ENCODE peak calls at places on chromosome 22, in eight cellular contexts. Z is left ventricle myocardium inferior, E is colonic mucosa, F is spleen, H is adrenal gland, A is Panc1, Y is heart right ventricle, W is WERI-Rb-1. S is an unnamed sample.

GRCh38 chr22:50581950-50582561 is 593 bp downstream of the CHKB start:
- DNase-seq in A (no peak), Y (no peak), F (no peak), H (peak; percentile 71), E (no peak), Z (no peak), W (no peak), S (no peak)

GRCh38 chr22:20422965-20423635 is 14.5 kb downstream of the SCARF2 start:
- DNase-seq in H (peak; percentile 77), F (peak; percentile 70), Z (peak; percentile 80), A (no peak), Y (peak; percentile 72), E (peak; percentile 18), W (no peak), S (no peak)

GRCh38 chr22:19844423-19845368 is 10.0 kb downstream of the GNB1L start:
- DNase-seq in Z (peak; percentile 54), A (no peak), W (no peak), F (peak; percentile 93), Y (peak; percentile 29), H (peak; percentile 76), E (peak; percentile 22), S (peak; percentile 59)

GRCh38 chr22:20807315-20807752 is 33.4 kb downstream of the SERPIND1 start:
- DNase-seq in A (peak; percentile 38), F (no peak), Y (no peak), H (peak; percentile 44), Z (no peak), W (no peak), E (no peak), S (no peak)

GRCh38 chr22:45527456-45527855 is 24.8 kb downstream of the FBLN1 start:
- DNase-seq in Y (no peak), Z (no peak), A (no peak), E (no peak), H (no peak), W (no peak), F (no peak), S (no peak)

GRCh38 chr22:40898850-40899357 is 37.0 kb upstream of the DNAJB7 start:
- DNase-seq in A (no peak), Y (no peak), H (peak; percentile 29), E (no peak), F (no peak), Z (no peak), W (no peak), S (no peak)

GRCh38 chr22:19483481-19484244 is 3.9 kb downstream of the CDC45 start:
- DNase-seq in A (no peak), W (no peak), Y (no peak), H (peak; percentile 47), Z (no peak), F (no peak), E (no peak), S (no peak)

GRCh38 chr22:35023692-35024363 is 42.1 kb upstream of the ISX start:
- DNase-seq in H (peak; percentile 72), W (peak; percentile 85), Y (peak; percentile 45), A (peak; percentile 13), Z (peak; percentile 57), F (peak; percentile 87), E (peak; percentile 87), S (peak; percentile 60)

GRCh38 chr22:20951151-20951931 is 15.7 kb upstream of the AIFM3 start:
- DNase-seq in Y (no peak), Z (no peak), E (peak; percentile 36), W (no peak), H (no peak), F (no peak), A (no peak), S (no peak)

GRCh38 chr22:33443688-33444087 is 385.5 kb upstream of the SYN3 start:
- DNase-seq in Y (no peak), W (no peak), H (no peak), Z (no peak), E (no peak), F (no peak), A (no peak), S (no peak)

GRCh38 chr22:44724859-44725258 is 22.9 kb downstream of the PRR5 start:
- DNase-seq in A (no peak), E (no peak), F (no peak), H (no peak), W (no peak), Z (no peak), Y (no peak), S (no peak)

DNA sequence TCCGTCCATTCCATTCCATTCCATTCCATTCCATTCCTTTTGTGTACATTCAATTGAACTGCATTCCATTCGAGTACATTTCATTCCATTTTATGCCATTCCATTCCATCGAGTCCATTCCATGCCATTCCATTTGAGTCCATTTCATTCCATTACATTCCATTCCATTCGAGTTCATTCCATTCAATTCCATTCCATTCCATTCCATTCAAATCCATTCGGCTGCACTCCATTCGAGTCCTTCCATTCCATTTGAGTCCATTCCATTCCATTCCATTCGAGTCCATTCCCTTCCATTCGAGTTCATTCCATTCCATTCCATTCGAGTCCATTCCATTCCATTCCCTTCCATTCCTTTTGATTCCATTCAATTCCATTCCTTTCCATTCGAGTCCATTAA is 4800.6 kb upstream of the OR11H1 start:
- DNase-seq in W (no peak), H (no peak), Z (no peak), E (no peak), Y (no peak), A (no peak), F (no peak), S (no peak)
- H3K9me3 ChIP-seq in W (peaks cover 6% of the 10 kb centered on the region), H (no peaks in the 10 kb centered on the region), Z (peaks cover 64% of the 10 kb centered on the region), E (peaks cover 6% of the 10 kb centered on the region), Y (peaks cover 16% of the 10 kb centered on the region), A (no peaks in the 10 kb centered on the region), F (peaks cover 37% of the 10 kb centered on the region), S (peaks cover 15% of the 10 kb centered on the region)

DNA sequence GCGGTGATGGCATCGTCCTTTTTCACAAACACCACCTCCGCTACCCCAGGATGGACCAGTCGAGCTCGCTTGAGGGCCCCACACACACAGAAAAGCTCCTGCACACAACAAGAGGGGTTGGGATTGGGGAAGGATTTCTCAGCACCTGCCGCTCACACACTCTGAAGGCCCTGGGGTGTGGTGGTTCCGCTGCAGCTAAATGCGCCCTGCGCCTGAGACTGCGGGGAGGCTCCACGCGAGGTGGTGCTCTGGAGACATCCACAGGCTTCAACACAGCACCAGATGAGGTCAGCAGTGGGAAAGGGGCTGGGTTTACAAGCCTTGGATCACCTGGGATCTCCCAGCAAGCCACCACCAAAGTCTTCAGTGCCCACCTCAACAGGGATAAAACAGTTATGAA is 22.7 kb downstream of the POLDIP3 start:
- DNase-seq in W (no peak), Z (no peak), F (no peak), Y (no peak), A (no peak), H (no peak), E (no peak), S (no peak)
- H3K36me3 ChIP-seq in W (peaks cover 86% of the 10 kb centered on the region), Z (peaks cover 93% of the 10 kb centered on the region), F (peaks cover 99% of the 10 kb centered on the region), Y (peaks cover 65% of the 10 kb centered on the region), A (peaks cover 3% of the 10 kb centered on the region), H (peaks cover 96% of the 10 kb centered on the region), E (peaks cover 21% of the 10 kb centered on the region), S (peaks cover 35% of the 10 kb centered on the region)

GRCh38 chr22:49091451-49091850 is 736.2 kb downstream of the BRD1 start:
- DNase-seq in H (no peak), F (peak; percentile 45), A (no peak), Z (no peak), W (no peak), E (no peak), Y (no peak), S (no peak)
- H3K9me3 ChIP-seq in H (no peaks in the 10 kb centered on the region), F (no peaks in the 10 kb centered on the region), A (no peaks in the 10 kb centered on the region), Z (no peaks in the 10 kb centered on the region), W (no peaks in the 10 kb centered on the region), E (no peaks in the 10 kb centered on the region), Y (no peaks in the 10 kb centered on the region), S (no peaks in the 10 kb centered on the region)

GRCh38 chr22:29801796-29802195 is 34.6 kb downstream of the UQCR10 start:
- DNase-seq in E (no peak), Y (no peak), A (no peak), F (no peak), Z (no peak), H (no peak), W (peak; percentile 19), S (no peak)
- H3K36me3 ChIP-seq in E (peaks cover 24% of the 10 kb centered on the region), Y (peaks cover 45% of the 10 kb centered on the region), A (peaks cover 7% of the 10 kb centered on the region), F (peaks cover 89% of the 10 kb centered on the region), Z (peaks cover 79% of the 10 kb centered on the region), H (peaks cover 67% of the 10 kb centered on the region), W (peaks cover 76% of the 10 kb centered on the region), S (peaks cover 52% of the 10 kb centered on the region)

DNA sequence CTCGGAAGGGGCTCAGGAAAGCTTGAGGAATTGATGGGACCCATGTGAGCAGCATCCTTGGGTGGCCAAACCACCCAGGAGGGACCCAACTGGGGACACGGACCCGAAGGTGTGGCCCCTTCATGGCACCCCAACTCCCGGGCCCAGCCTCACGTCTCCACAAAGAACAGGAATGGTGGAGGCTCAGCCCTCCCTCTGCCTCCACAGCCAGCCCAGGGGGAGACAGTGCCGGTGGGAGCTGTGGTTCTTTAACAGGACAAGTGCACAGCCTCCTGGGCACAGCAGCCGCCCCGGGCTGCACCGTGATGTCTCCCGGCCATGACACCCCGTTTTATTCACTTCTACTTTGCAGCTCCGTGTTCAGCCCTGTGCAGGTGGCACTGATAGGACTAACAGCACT is 587.2 kb downstream of the BRD1 start:
- DNase-seq in W (no peak), E (no peak), A (no peak), H (no peak), Z (no peak), Y (no peak), F (peak; percentile 70), S (no peak)
- H3K9me3 ChIP-seq in W (peaks cover 5% of the 10 kb centered on the region), E (no peaks in the 10 kb centered on the region), A (no peaks in the 10 kb centered on the region), H (no peaks in the 10 kb centered on the region), Z (no peaks in the 10 kb centered on the region), Y (no peaks in the 10 kb centered on the region), F (no peaks in the 10 kb centered on the region), S (no peaks in the 10 kb centered on the region)

GRCh38 chr22:23279781-23280180 is 99.5 kb downstream of the BCR start:
- DNase-seq in W (no peak), F (no peak), Z (no peak), A (no peak), E (no peak), Y (no peak), H (no peak), S (no peak)
- H3K36me3 ChIP-seq in W (peaks cover 76% of the 10 kb centered on the region), F (peaks cover 26% of the 10 kb centered on the region), Z (peaks cover 27% of the 10 kb centered on the region), A (no peaks in the 10 kb centered on the region), E (no peaks in the 10 kb centered on the region), Y (no peaks in the 10 kb centered on the region), H (peaks cover 4% of the 10 kb centered on the region), S (peaks cover 28% of the 10 kb centered on the region)

GRCh38 chr22:30982501-30982900 is 13.4 kb downstream of the TUG1 start:
- DNase-seq in F (no peak), W (no peak), Y (no peak), H (no peak), A (no peak), E (no peak), Z (no peak), S (no peak)

GRCh38 chr22:30979932-30980331 is 10.9 kb downstream of the TUG1 start:
- DNase-seq in Y (no peak), W (no peak), H (no peak), A (no peak), Z (no peak), F (no peak), E (no peak), S (no peak)

GRCh38 chr22:30984317-30984716 is 15.3 kb downstream of the TUG1 start:
- DNase-seq in W (no peak), F (no peak), E (no peak), H (no peak), Z (no peak), Y (no peak), A (no peak), S (no peak)

GRCh38 chr22:30978304-30978962 is 9.4 kb downstream of the TUG1 start:
- DNase-seq in Y (no peak), Z (no peak), E (no peak), H (no peak), F (no peak), W (no peak), A (no peak), S (no peak)
- H3K9me3 ChIP-seq in Y (peaks cover 24% of the 10 kb centered on the region), Z (peaks cover 100% of the 10 kb centered on the region), E (no peaks in the 10 kb centered on the region), H (peaks cover 26% of the 10 kb centered on the region), F (peaks cover 95% of the 10 kb centered on the region), W (peaks cover 9% of the 10 kb centered on the region), A (peaks cover 25% of the 10 kb centered on the region), S (peaks cover 10% of the 10 kb centered on the region)